ENCODE peak calls at places on chromosomes 4 and X, in nine cellular contexts. K, S, I, F, V, T, N, U and Z are unnamed samples.

GRCh38 chr4:144494280-144494679 is 151.7 kb upstream of the HHIP start:
- DNase-seq in F (no peak), U (no peak), K (no peak), I (no peak), N (no peak), S (no peak), T (no peak), V (no peak), Z (no peak)

GRCh38 chrX:31331045-31331444 is 259.2 kb upstream of the FTHL17 start:
- DNase-seq in S (no peak), K (no peak), U (no peak), I (no peak), N (no peak), F (no peak), V (no peak), T (no peak), Z (no peak)

GRCh38 chr4:6751611-6752485 is 30.7 kb upstream of the KIAA0232 start:
- DNase-seq in K (no peak), U (no peak), V (no peak), S (no peak), F (no peak), I (peak; percentile 59), N (no peak), T (no peak), Z (no peak)

GRCh38 chr4:86141166-86141565 is 218.7 kb downstream of the MAPK10 start:
- DNase-seq in U (no peak), I (no peak), N (no peak), V (no peak), S (no peak), K (no peak), T (no peak), F (no peak), Z (no peak)

GRCh38 chr4:76212851-76213414 is 691 bp downstream of the SCARB2 start:
- DNase-seq in S (no peak), U (no peak), T (peak; percentile 15), K (peak; percentile 35), V (peak; percentile 15), N (no peak), F (no peak), I (no peak), Z (no peak)

GRCh38 chrX:134782796-134783195 is 124.5 kb upstream of the PLAC1 start:
- DNase-seq in K (no peak), V (peak; percentile 16), S (no peak), I (no peak), F (peak; percentile 14), U (no peak), T (peak; percentile 53), N (no peak), Z (no peak)

GRCh38 chrX:38939067-38939466 is 137.8 kb downstream of the MID1IP1 start:
- DNase-seq in I (no peak), U (no peak), K (no peak), F (peak; percentile 28), S (no peak), T (peak; percentile 15), N (no peak), V (peak; percentile 12), Z (peak; percentile 78)

GRCh38 chr4:83109480-83110221 is 4.9 kb downstream of the PLAC8 start:
- DNase-seq in U (no peak), N (peak; percentile 56), S (peak; percentile 75), T (peak; percentile 48), K (peak; percentile 55), V (peak; percentile 71), I (peak; percentile 67), F (peak; percentile 37), Z (no peak)

GRCh38 chrX:94492541-94492940 is 818.5 kb downstream of the FAM133A start:
- DNase-seq in N (no peak), U (no peak), K (no peak), T (no peak), V (no peak), I (no peak), S (no peak), F (no peak), Z (no peak)

GRCh38 chr4:154738426-154738825 is 5.4 kb upstream of the LRAT start:
- DNase-seq in F (no peak), T (no peak), I (no peak), S (no peak), N (no peak), U (no peak), K (no peak), V (no peak), Z (no peak)

GRCh38 chrX:69165116-69165651 is at the start of gene PJA1:
- DNase-seq in N (peak; percentile 82), I (peak; percentile 82), S (peak; percentile 78), U (no peak), F (peak; percentile 75), V (peak; percentile 87), T (peak; percentile 77), K (peak; percentile 79), Z (peak; percentile 31)

GRCh38 chrX:139766545-139766983 is 58.6 kb upstream of the MCF2 start:
- DNase-seq in T (no peak), V (no peak), I (peak; percentile 6), S (no peak), N (no peak), U (no peak), F (no peak), K (peak; percentile 56), Z (no peak)

GRCh38 chr4:102439835-102440234 is 61.3 kb upstream of the NFKB1 start:
- DNase-seq in S (peak; percentile 20), F (peak; percentile 67), I (no peak), T (peak; percentile 63), U (peak; percentile 71), V (peak; percentile 67), N (no peak), K (no peak), Z (peak; percentile 71)

GRCh38 chr4:97691111-97691605 is 452.1 kb downstream of the STPG2 start:
- DNase-seq in S (no peak), N (no peak), V (no peak), T (no peak), U (no peak), F (no peak), I (no peak), K (peak; percentile 51), Z (no peak)

GRCh38 chrX:11447418-11447817 is 154.2 kb downstream of the AMELX start:
- DNase-seq in N (no peak), I (no peak), V (no peak), S (no peak), K (no peak), F (no peak), U (no peak), T (no peak), Z (no peak)

GRCh38 chr4:23333556-23333945 is 556.3 kb downstream of the PPARGC1A start:
- DNase-seq in V (no peak), N (no peak), U (peak; percentile 65), K (no peak), F (peak; percentile 67), T (no peak), S (no peak), I (no peak), Z (no peak)